ENCODE peak calls at places on chromosomes 7 and 10, in four cellular contexts. A, T, J and B are unnamed samples.

GRCh38 chr7:149310990-149311573 is 49.1 kb downstream of the ZNF783 start:
- DNase-seq in A (no peak), J (no peak), T (no peak), B (no peak)

GRCh38 chr10:122864901-122865300 is 14.5 kb downstream of the FAM24B start:
- DNase-seq in A (no peak), T (no peak), J (no peak), B (no peak)

GRCh38 chr7:17041324-17041723 is 159.5 kb upstream of the AGR3 start:
- DNase-seq in J (no peak), A (no peak), T (peak; percentile 91), B (peak; percentile 93)

GRCh38 chr10:36256905-36257304 is 614.8 kb upstream of the FZD8 start:
- DNase-seq in J (no peak), T (no peak), A (no peak), B (no peak)

GRCh38 chr7:54967384-54967783 is 51.4 kb upstream of the EGFR start:
- DNase-seq in J (peak; percentile 56), A (no peak), T (no peak), B (no peak)

GRCh38 chr7:139828880-139829653 is at the start of gene TBXAS1:
- DNase-seq in J (peak; percentile 31), A (no peak), T (no peak), B (no peak)

GRCh38 chr7:119572132-119572531 is 700.8 kb upstream of the KCND2 start:
- DNase-seq in T (no peak), J (no peak), A (no peak), B (no peak)

GRCh38 chr7:75599244-75599771 is 107.2 kb downstream of the SPDYE5 start:
- DNase-seq in J (no peak), A (no peak), T (no peak), B (peak; percentile 98)

GRCh38 chr10:61901829-61902447 is 439 bp downstream of the ARID5B start:
- DNase-seq in A (peak; percentile 20), J (peak; percentile 19), T (no peak), B (peak; percentile 68)

GRCh38 chr7:98307971-98308466 is 26.5 kb downstream of the BRI3 start:
- DNase-seq in A (no peak), J (no peak), T (no peak), B (no peak)

GRCh38 chr7:70574970-70575799 is 556.8 kb upstream of the GALNT17 start:
- DNase-seq in J (no peak), A (peak; percentile 92), T (no peak), B (peak; percentile 93)

GRCh38 chr7:157481389-157481788 is 144.6 kb downstream of the DNAJB6 start:
- DNase-seq in A (no peak), J (no peak), T (no peak), B (no peak)

GRCh38 chr7:138388673-138389491 is 71.2 kb upstream of the TRIM24 start:
- DNase-seq in J (no peak), A (no peak), T (peak; percentile 8), B (no peak)

GRCh38 chr7:4265676-4266075 is 416.4 kb upstream of the FOXK1 start:
- DNase-seq in A (no peak), T (no peak), J (no peak), B (no peak)

GRCh38 chr7:70193514-70193913 is 595.2 kb downstream of the AUTS2 start:
- DNase-seq in T (no peak), A (no peak), J (no peak), B (peak; percentile 80)

GRCh38 chr7:2307690-2308107 is 6.5 kb downstream of the SNX8 start:
- DNase-seq in J (no peak), T (no peak), A (no peak), B (no peak)

GRCh38 chr7:28579571-28579970 is 167.3 kb downstream of the CREB5 start:
- DNase-seq in J (no peak), A (no peak), T (no peak), B (no peak)

GRCh38 chr10:110498982-110499795 is 1.5 kb downstream of the DUSP5 start:
- DNase-seq in A (no peak), T (no peak), J (peak; percentile 27), B (no peak)

GRCh38 chr7:152342796-152343195 is 93.0 kb downstream of the KMT2C start:
- DNase-seq in J (no peak), T (no peak), A (no peak), B (no peak)

GRCh38 chr7:157713591-157713990 is 376.8 kb downstream of the DNAJB6 start:
- DNase-seq in A (no peak), T (no peak), J (no peak), B (no peak)

GRCh38 chr7:92025260-92025659 is 84.6 kb downstream of the AKAP9 start:
- DNase-seq in J (no peak), T (no peak), A (no peak), B (no peak)

GRCh38 chr7:89966100-89966499 is 188.2 kb upstream of the STEAP1 start:
- DNase-seq in T (no peak), A (no peak), J (no peak), B (no peak)

GRCh38 chr10:11746883-11747539 is 4.8 kb downstream of the ECHDC3 start:
- DNase-seq in A (no peak), J (peak; percentile 77), T (no peak), B (no peak)

GRCh38 chr7:129829677-129830631 is 122.8 kb downstream of the UBE2H start:
- DNase-seq in A (peak; percentile 92), T (no peak), J (no peak), B (peak; percentile 92)

GRCh38 chr10:78433722-78434535 is 400.3 kb downstream of the RPS24 start:
- DNase-seq in T (no peak), J (no peak), A (peak; percentile 13), B (peak; percentile 79)